ENCODE peak calls at places on chromosomes 1 and 21, in seven cellular contexts. H is IMR-90, T is breast epithelium, G is uterus, F is heart left ventricle, C is transverse colon, X is A549. D is an unnamed sample.

GRCh38 chr1:239221656-239222055 is 164.7 kb upstream of the CHRM3 start:
- DNase-seq in F (no peak), T (no peak), X (no peak), H (no peak), C (no peak), G (no peak), D (no peak)

GRCh38 chr1:215739028-215739427 is 171.9 kb downstream of the KCTD3 start:
- DNase-seq in X (no peak), T (no peak), C (no peak), H (no peak), G (no peak), F (no peak), D (no peak)

GRCh38 chr1:100628631-100629081 is 90.7 kb downstream of the GPR88 start:
- DNase-seq in T (no peak), F (no peak), H (peak), X (no peak), G (no peak), C (no peak), D (no peak)

GRCh38 chr1:243924188-243924587 is 74.1 kb upstream of the AKT3 start:
- DNase-seq in C (no peak), T (no peak), H (peak), X (no peak), F (no peak), G (no peak), D (peak)

GRCh38 chr1:8462298-8462946 is 144.5 kb downstream of the SLC45A1 start:
- DNase-seq in H (no peak), G (no peak), X (no peak), C (no peak), F (no peak), T (no peak), D (no peak)

GRCh38 chr1:222813866-222814535 is 838 bp upstream of the DISP1 start:
- DNase-seq in H (peak), C (peak), X (no peak), G (no peak), T (no peak), F (no peak), D (no peak)

GRCh38 chr1:67060811-67061218 is 6.9 kb upstream of the SLC35D1 start:
- DNase-seq in T (no peak), G (no peak), X (peak), F (no peak), C (no peak), H (peak), D (no peak)

GRCh38 chr1:151511636-151512215 is 539 bp downstream of the CGN start:
- DNase-seq in G (no peak), T (peak), F (no peak), X (peak), H (no peak), C (peak), D (no peak)

GRCh38 chr1:14498839-14499238 is 99.6 kb upstream of the KAZN start:
- DNase-seq in T (no peak), C (no peak), X (no peak), F (no peak), G (no peak), H (no peak), D (no peak)

GRCh38 chr1:8239306-8240023 is 78.4 kb upstream of the SLC45A1 start:
- DNase-seq in T (no peak), F (no peak), H (peak), G (peak), X (no peak), C (peak), D (no peak)

GRCh38 chr1:171715813-171716251 is 26.0 kb downstream of the VAMP4 start:
- DNase-seq in H (peak), X (no peak), C (no peak), T (no peak), G (no peak), F (no peak), D (no peak)

GRCh38 chr1:92485374-92486250 is 1.1 kb downstream of the GFI1 start:
- DNase-seq in G (no peak), X (no peak), F (peak), C (peak), H (no peak), T (no peak), D (no peak)

GRCh38 chr1:236685205-236685916 is 938 bp upstream of the ACTN2 start:
- DNase-seq in X (no peak), H (no peak), C (no peak), F (no peak), G (no peak), T (no peak), D (no peak)

GRCh38 chr1:78101514-78101913 is 55.7 kb downstream of the GIPC2 start:
- DNase-seq in G (peak), H (peak), X (peak), T (no peak), F (peak), C (peak), D (no peak)

GRCh38 chr1:82185084-82185483 is 384.4 kb downstream of the ADGRL2 start:
- DNase-seq in F (no peak), G (no peak), H (no peak), T (no peak), X (no peak), C (no peak), D (no peak)

GRCh38 chr1:230167419-230167852 is 100.4 kb downstream of the GALNT2 start:
- DNase-seq in X (peak), H (peak), C (no peak), G (peak), T (no peak), F (peak), D (peak)

GRCh38 chr1:235470741-235471439 is 33.4 kb downstream of the B3GALNT2 start:
- DNase-seq in F (no peak), G (no peak), H (no peak), C (no peak), T (no peak), X (no peak), D (no peak)

GRCh38 chr1:240152611-240153297 is 61.1 kb downstream of the FMN2 start:
- DNase-seq in T (no peak), C (no peak), X (no peak), H (peak), G (no peak), F (no peak), D (no peak)

DNA sequence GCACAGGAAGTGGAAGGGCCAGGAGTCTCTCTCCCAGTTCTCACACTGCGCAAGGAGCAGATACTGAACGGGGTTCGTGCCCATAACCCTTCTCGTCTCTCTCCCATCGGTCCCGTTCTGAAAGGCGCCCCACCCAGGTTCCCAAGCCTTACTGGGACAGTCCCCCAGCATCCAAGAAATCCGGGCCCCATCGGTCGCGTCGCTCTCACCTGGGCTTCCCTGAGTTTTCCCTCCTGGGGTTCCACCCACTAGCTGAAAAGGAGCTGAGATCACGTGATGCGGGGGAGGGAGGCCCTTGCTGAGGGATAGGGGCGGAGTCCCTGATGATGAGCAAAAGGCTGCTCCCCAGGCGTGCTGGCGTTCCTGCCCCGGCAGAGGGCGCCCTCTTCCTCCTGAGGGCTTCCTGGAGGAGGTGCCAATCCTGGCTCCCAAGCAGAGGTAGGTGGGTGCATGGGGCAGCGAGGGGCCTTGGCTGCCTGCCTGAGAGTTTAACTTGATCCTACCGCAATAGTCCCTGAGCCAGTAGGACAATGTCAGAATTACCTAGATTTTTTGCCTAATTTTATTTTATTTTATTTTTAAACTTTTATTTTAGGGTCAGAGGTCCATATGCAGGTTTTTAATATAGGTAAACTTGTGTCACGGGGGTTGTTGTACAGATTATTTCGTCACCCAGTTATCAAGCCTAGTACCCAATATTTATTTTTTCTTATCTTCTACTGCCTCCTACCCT is at the start of gene SPOCD1:
- DNase-seq in X (peak), H (peak), G (peak), T (no peak), C (peak), F (peak), D (peak)
- TF ChIP-seq POLR2A in X (no peak), H (no peak), G (no peak), T (no peak), C (no peak), F (no peak), D (no peak)

GRCh38 chr21:35597750-35598339 is 462.5 kb downstream of the SETD4 start:
- DNase-seq in T (no peak), H (no peak), X (no peak), C (no peak), F (no peak), G (no peak), D (no peak)
- H3K4me3 ChIP-seq in T (no peak), H (no peak), X (no peak), C (no peak), F (no peak), G (no peak), D (no peak)

GRCh38 chr1:16349847-16350406 is 2.4 kb downstream of the FBXO42 start:
- DNase-seq in T (no peak), C (no peak), F (no peak), G (no peak), X (no peak), H (no peak), D (no peak)
- TF ChIP-seq CTCF in T (no peak), C (no peak), F (no peak), G (no peak), X (no peak), H (no peak), D (no peak)

GRCh38 chr1:2134232-2134603 is 60.4 kb downstream of the FAAP20 start:
- DNase-seq in X (no peak), C (no peak), G (no peak), T (no peak), H (no peak), F (no peak), D (no peak)

GRCh38 chr1:2135425-2135824 is 59.1 kb downstream of the FAAP20 start:
- DNase-seq in H (peak), T (peak), F (peak), C (peak), X (no peak), G (peak), D (peak)

GRCh38 chr1:2133879-2134215 is 60.7 kb downstream of the FAAP20 start:
- DNase-seq in T (no peak), F (no peak), X (no peak), G (no peak), C (no peak), H (no peak), D (no peak)

GRCh38 chr1:2135866-2136265 is 58.7 kb downstream of the FAAP20 start:
- DNase-seq in X (no peak), C (no peak), F (no peak), G (no peak), H (no peak), T (no peak), D (no peak)

DNA sequence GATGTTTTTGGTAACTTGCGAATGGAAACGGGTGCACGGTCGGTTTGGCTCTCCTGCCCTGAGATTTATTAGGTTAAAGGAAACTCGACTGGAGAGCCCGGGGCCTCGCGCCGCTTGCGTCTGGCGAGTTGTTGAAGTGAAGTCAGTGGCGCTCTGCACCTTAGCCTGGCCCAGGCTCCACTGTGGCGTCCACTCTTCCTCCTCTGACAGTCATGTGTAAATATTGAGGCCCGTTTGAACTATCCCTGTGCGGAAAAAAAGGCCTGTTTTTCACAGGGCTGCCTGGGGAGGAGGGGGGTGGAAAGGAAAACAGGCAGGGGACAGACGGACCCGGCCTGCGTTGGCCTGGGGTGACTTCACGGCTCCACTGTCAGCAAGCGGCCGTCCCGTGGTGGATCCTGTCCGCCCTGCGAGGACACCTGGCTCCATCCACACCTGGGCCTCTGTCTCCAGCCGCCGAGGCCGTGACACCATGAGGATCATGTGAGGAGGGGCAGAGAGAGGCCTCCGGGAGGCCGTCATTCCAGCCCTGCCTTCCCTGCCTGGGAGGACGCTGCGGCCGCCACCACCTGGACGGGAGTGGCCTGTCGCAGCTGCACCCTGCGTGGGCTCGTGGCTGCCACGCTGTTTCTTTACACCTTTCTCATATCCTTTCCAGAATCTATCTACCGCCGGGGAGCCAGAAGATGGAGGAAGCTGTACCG is 59.8 kb downstream of the FAAP20 start:
- DNase-seq in F (no peak), T (no peak), H (no peak), C (no peak), G (no peak), X (no peak), D (no peak)
- TF ChIP-seq POLR2A in F (no peak), T (no peak), H (no peak), C (no peak), G (no peak), X (no peak), D (no peak)

GRCh38 chr1:226408285-226409184 is 642 bp upstream of the PARP1 start:
- DNase-seq in F (peak), H (no peak), T (no peak), X (no peak), C (no peak), G (no peak), D (no peak)
- H3K4me3 ChIP-seq in F (peak), H (peak), T (peak), X (peak), C (peak), G (peak), D (no peak)

GRCh38 chr1:187266051-187266450 is 437.3 kb downstream of the PLA2G4A start:
- DNase-seq in C (no peak), F (no peak), G (no peak), X (no peak), T (no peak), H (no peak), D (no peak)
- TF ChIP-seq CTCF in C (no peak), F (no peak), G (no peak), X (no peak), T (no peak), H (no peak), D (no peak)

DNA sequence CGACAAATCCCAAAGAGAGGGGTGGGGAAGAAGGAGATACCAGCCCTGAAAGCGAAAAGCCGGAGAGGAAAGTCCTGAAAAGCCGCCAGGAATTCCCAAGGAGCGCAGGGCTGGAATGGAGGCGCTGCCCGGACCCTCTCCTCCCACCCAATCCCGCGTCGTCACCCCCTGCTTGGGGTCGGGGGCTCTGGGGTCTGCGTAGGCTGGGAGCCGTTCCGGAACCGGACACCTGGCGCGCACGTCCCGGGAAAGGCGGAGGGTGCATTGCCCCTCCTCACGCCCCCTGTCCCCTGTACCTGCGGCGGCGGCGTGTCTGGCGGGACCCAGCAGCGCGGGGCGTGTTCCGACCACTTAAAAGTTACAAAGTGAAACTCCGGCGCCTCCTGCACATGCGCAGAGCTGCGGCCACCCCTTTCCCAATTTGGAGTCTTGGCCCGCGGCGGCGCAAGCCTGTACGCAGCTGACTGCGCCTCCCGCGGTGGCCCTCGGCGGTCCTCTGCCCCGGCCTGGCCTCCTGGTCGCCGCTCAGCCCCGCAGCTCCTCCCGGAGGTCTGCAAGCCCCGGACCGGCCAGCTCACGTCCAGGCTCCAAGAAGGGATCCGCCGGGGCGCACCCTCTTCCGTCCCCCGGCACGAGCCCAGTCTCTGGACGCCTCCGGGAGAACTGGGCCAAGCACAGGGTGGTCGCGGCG is at the start of gene TMEM63A:
- DNase-seq in T (peak), X (peak), G (peak), F (peak), H (peak), C (peak), D (peak)
- TF ChIP-seq POLR2A in T (peak), X (peak), G (peak), F (no peak), H (no peak), C (peak), D (no peak)